ENCODE peak calls at places on chromosomes 4 and X, in six cellular contexts. M is cardiac muscle cell; Q is naive thymus-derived CD4-positive, alpha-beta T cell; N is tibial nerve; T is PC-9; C is H1. E is an unnamed sample.

GRCh38 chrX:2461711-2462016 is 39.1 kb downstream of the DHRSX start:
- DNase-seq in M (no peak), Q (no peak), N (no peak), T (no peak), C (no peak), E (no peak)

GRCh38 chr4:183493246-183493645 is 11.6 kb upstream of the ING2 start:
- DNase-seq in M (no peak), Q (no peak), N (no peak), T (no peak), C (no peak), E (peak)

GRCh38 chrX:95884196-95884595 is 800.4 kb upstream of the DIAPH2 start:
- DNase-seq in M (peak), Q (no peak), N (peak), T (no peak), C (no peak), E (no peak)

GRCh38 chr4:169110633-169111032 is 100.6 kb upstream of the CBR4 start:
- DNase-seq in M (no peak), Q (no peak), N (no peak), T (no peak), C (no peak), E (no peak)

GRCh38 chrX:118181030-118181429 is 64.4 kb upstream of the KLHL13 start:
- DNase-seq in M (peak), Q (no peak), N (no peak), T (no peak), C (no peak), E (peak)

GRCh38 chrX:134237363-134237702 is 351 bp downstream of the CCDC160 start:
- DNase-seq in M (no peak), Q (no peak), N (no peak), T (no peak), C (no peak), E (no peak)

GRCh38 chrX:44261286-44261685 is 82.2 kb downstream of the EFHC2 start:
- DNase-seq in M (no peak), Q (no peak), N (no peak), T (no peak), C (no peak), E (no peak)

GRCh38 chrX:68826113-68826980 is 2.5 kb upstream of the EFNB1 start:
- DNase-seq in M (no peak), Q (no peak), N (no peak), T (no peak), C (no peak), E (no peak)

GRCh38 chr4:169612869-169613859 is 781 bp upstream of the NEK1 start:
- DNase-seq in M (peak), Q (peak), N (peak), T (peak), C (peak), E (peak)

GRCh38 chr4:70994387-70995099 is 1.1 kb downstream of the DCK start:
- DNase-seq in M (no peak), Q (no peak), N (no peak), T (no peak), C (no peak), E (no peak)

GRCh38 chrX:155747520-155747919 is 133.6 kb upstream of the VAMP7 start:
- DNase-seq in M (peak), Q (no peak), N (peak), T (peak), C (no peak), E (no peak)

GRCh38 chr4:6768539-6768905 is 14.0 kb upstream of the KIAA0232 start:
- DNase-seq in M (peak), Q (no peak), N (no peak), T (no peak), C (no peak), E (no peak)

GRCh38 chrX:129721870-129722269 is 16.9 kb upstream of the XPNPEP2 start:
- DNase-seq in M (no peak), Q (no peak), N (no peak), T (no peak), C (no peak), E (no peak)

GRCh38 chrX:129728061-129728460 is 10.7 kb upstream of the XPNPEP2 start:
- DNase-seq in M (no peak), Q (no peak), N (no peak), T (no peak), C (no peak), E (no peak)

GRCh38 chrX:129724767-129725166 is 14.0 kb upstream of the XPNPEP2 start:
- DNase-seq in M (no peak), Q (no peak), N (no peak), T (no peak), C (no peak), E (no peak)

GRCh38 chrX:129723511-129723910 is 15.3 kb upstream of the XPNPEP2 start:
- DNase-seq in M (no peak), Q (no peak), N (no peak), T (no peak), C (no peak), E (no peak)

GRCh38 chrX:129726307-129727111 is 12.3 kb upstream of the XPNPEP2 start:
- DNase-seq in M (peak), Q (no peak), N (peak), T (peak), C (peak), E (peak)
- H3K27ac ChIP-seq in M (no peak), Q (no peak), N (no peak), T (no peak), C (no peak), E (no peak)

DNA sequence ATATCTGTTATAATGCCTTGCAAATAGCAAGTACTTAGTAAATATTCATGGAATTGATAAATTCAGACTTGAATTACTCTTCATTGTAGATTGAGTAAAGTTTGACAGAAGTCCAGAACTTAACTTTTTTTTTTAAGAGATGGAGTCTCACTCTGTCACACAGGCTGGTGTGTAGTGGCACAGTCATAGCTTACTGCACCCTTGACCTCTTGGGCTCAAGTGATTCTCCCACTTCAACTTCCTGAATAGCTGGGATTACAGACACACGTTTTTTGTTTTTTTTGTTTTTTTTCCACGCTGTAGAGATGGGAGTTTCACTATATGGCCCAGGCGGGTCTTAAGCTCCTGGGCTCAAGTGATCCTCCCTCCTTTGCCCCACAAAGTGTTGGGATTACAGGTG is 32.1 kb downstream of the UBE2K start:
- DNase-seq in M (peak), Q (no peak), N (no peak), T (no peak), C (no peak), E (no peak)
- H3K27ac ChIP-seq in M (peak), Q (no peak), N (no peak), T (peak), C (no peak), E (peak)

GRCh38 chr4:184647391-184648101 is 1.7 kb downstream of the CASP3 start:
- DNase-seq in M (peak), Q (no peak), N (no peak), T (no peak), C (no peak), E (no peak)
- H3K27ac ChIP-seq in M (peak), Q (peak), N (peak), T (peak), C (no peak), E (peak)

GRCh38 chr4:3827616-3828492 is 61.7 kb downstream of the ADRA2C start:
- DNase-seq in M (peak), Q (no peak), N (peak), T (peak), C (no peak), E (peak)
- H3K27ac ChIP-seq in M (no peak), Q (no peak), N (no peak), T (no peak), C (no peak), E (no peak)

DNA sequence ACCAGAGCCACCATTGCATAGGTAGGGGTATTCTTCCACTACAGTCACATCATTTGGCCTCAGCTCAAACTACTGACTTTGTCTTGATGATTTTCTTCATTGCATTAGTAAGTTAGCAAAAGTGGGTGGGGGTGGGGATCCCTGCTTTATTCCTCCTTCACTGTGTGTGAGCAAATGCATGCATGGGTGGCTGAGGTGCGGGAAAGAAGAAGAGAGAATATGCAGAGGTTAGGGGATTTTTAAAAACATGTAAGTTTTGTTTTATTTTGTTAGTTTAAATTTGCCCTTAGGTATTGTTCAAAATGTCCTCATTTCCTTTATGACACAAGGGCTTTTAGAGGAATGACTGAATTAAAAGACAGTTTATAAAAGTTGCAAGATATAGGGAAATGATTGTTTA is 79.6 kb upstream of the ATOH1 start:
- DNase-seq in M (no peak), Q (no peak), N (no peak), T (no peak), C (no peak), E (no peak)
- H3K27ac ChIP-seq in M (no peak), Q (no peak), N (no peak), T (no peak), C (no peak), E (no peak)

GRCh38 chrX:13483773-13484172 is 85.6 kb upstream of the EGFL6 start:
- DNase-seq in M (no peak), Q (no peak), N (no peak), T (no peak), C (no peak), E (no peak)

GRCh38 chrX:13482764-13483552 is 86.4 kb upstream of the EGFL6 start:
- DNase-seq in M (no peak), Q (no peak), N (no peak), T (no peak), C (no peak), E (no peak)

GRCh38 chrX:13476384-13476783 is 93.0 kb upstream of the EGFL6 start:
- DNase-seq in M (no peak), Q (no peak), N (no peak), T (no peak), C (no peak), E (no peak)

GRCh38 chrX:13479452-13479813 is 90.0 kb upstream of the EGFL6 start:
- DNase-seq in M (no peak), Q (no peak), N (no peak), T (no peak), C (no peak), E (no peak)

GRCh38 chrX:13478740-13479451 is 90.5 kb upstream of the EGFL6 start:
- DNase-seq in M (no peak), Q (no peak), N (no peak), T (no peak), C (no peak), E (no peak)
- H3K27ac ChIP-seq in M (no peak), Q (no peak), N (no peak), T (no peak), C (no peak), E (no peak)

E was measured in RWPE1.